ENCODE peak calls at places on chromosomes 6 and 20, in four cellular contexts. D, B, T and E are unnamed samples.

GRCh38 chr6:167140589-167141474 is 16.9 kb downstream of the GPR31 start:
- DNase-seq in D (no peak), B (no peak), T (no peak), E (no peak)

GRCh38 chr20:63507083-63507743 is 8.3 kb upstream of the EEF1A2 start:
- DNase-seq in D (no peak), B (no peak), T (no peak), E (no peak)

GRCh38 chr6:161407115-161407514 is 133.3 kb upstream of the AGPAT4 start:
- DNase-seq in D (no peak), B (no peak), T (no peak), E (no peak)

GRCh38 chr20:53064935-53065334 is 92.8 kb downstream of the TSHZ2 start:
- DNase-seq in D (no peak), B (no peak), T (no peak), E (no peak)

GRCh38 chr20:17969884-17970409 is 1.1 kb downstream of the MGME1 start:
- DNase-seq in D (no peak), B (no peak), T (no peak), E (peak; percentile 34)

GRCh38 chr20:63711085-63711645 is 3.3 kb downstream of the ZGPAT start:
- DNase-seq in D (peak; percentile 47), B (no peak), T (no peak), E (no peak)

GRCh38 chr6:145199961-145200360 is 535.4 kb downstream of the EPM2A start:
- DNase-seq in D (no peak), B (no peak), T (no peak), E (no peak)

GRCh38 chr6:39962831-39963230 is 28.6 kb upstream of the MOCS1 start:
- DNase-seq in D (no peak), B (no peak), T (no peak), E (no peak)

GRCh38 chr6:167501831-167502385 is 177.0 kb downstream of the TTLL2 start:
- DNase-seq in D (no peak), B (no peak), T (no peak), E (no peak)

GRCh38 chr6:303948-304558 is 11.8 kb downstream of the DUSP22 start:
- DNase-seq in D (no peak), B (no peak), T (no peak), E (no peak)

DNA sequence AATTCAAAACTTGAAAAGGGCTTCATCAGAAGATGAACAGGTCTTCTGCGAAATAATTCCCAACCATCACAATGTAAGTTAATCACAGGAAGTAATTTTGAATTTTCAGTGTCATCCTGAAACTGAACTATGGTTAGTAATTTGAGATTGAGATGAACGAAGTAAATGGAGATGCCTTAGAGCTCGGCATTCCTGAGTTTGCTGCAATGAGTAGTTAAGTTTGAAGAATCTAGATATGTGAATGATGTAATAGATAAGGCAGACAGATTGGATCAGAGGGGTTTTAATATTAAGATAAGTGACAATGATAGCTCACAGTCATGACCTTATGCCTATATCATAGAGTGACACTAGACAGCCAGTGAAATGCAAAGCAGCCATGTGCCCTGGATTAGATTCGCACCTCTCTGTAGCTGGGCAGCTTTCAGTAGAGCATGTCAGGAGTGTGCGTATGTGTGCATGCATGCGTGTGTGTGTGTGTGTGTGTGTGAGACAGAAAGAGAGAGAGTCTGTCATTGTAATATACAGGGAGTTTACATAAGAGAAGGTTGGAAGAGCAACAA is 232.9 kb downstream of the GMPR start:
- DNase-seq in D (no peak), B (no peak), T (no peak), E (no peak)
- TF ChIP-seq POLR2A in D (no peak), B (no peak), T (no peak), E (peak; percentile 11)

GRCh38 chr6:14798594-14798982 is 447.3 kb upstream of the JARID2 start:
- DNase-seq in D (no peak), B (no peak), T (no peak), E (no peak)

GRCh38 chr6:14798996-14799588 is 446.8 kb upstream of the JARID2 start:
- DNase-seq in D (no peak), B (no peak), T (no peak), E (no peak)

GRCh38 chr6:14797875-14798593 is 447.8 kb upstream of the JARID2 start:
- DNase-seq in D (no peak), B (no peak), T (no peak), E (no peak)

GRCh38 chr6:14796974-14797762 is 448.7 kb upstream of the JARID2 start:
- DNase-seq in D (no peak), B (no peak), T (no peak), E (no peak)

GRCh38 chr6:14799928-14800327 is 445.9 kb upstream of the JARID2 start:
- DNase-seq in D (no peak), B (no peak), T (no peak), E (no peak)
- TF ChIP-seq POLR2AphosphoS5 in D (no peak), B (no peak), T (peak; percentile 54), E (no peak)

DNA sequence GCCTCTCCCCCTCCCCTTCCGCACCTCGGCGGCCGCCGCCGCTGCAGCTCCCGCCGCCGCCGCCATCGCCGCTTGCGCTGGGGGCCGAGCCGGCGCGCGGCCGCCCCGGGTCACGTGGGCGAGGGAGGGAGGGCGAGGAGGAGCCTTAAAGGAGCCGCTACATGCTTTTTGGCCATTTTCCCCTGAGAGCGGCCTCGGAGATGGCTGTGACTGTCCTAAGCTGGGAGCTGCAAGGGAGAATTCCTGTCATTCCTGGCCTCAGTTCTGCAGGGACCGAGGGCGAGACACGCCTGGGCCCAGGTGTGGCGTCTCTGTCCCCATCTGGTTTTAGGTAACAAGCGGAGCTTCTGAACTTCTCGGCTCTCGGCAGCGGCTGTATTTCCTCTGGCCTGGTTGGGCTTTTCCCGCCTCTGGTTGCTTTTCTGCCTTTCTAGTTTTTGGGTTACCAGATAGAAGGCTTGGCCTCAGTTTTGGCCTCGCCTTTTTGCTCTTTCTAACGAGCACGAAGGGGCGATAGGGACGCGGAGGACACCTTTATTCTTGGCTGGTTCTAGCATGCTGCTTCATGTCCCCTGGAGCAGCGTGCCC is at the start of gene EHMT2:
- DNase-seq in D (peak; percentile 90), B (no peak), T (no peak), E (peak; percentile 90)
- TF ChIP-seq POLR2A in D (peak; percentile 23), B (peak; percentile 72), T (no peak), E (peak; percentile 56)

DNA sequence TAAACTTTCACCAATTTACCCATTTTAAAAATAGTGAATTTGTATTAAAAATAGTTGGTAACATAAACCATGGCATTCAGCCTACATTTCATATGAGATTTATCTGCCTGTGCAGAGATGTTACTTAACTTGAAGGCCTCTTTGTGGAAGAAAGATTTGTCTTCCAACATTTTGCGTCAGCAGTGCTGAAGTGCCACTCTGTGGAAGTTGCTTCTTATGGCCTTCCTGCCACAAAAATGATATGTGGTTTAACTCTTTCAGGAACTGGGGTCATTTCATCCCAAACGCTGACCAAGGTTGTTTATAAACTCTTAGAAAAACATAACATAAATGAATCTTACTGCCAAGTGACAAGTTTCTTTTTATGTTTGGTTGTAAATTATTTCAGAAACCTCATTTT is 246.8 kb downstream of the ARID1B start:
- DNase-seq in D (no peak), B (no peak), T (no peak), E (no peak)
- TF ChIP-seq POLR2AphosphoS5 in D (no peak), B (no peak), T (no peak), E (no peak)

GRCh38 chr6:32952817-32953739 is at the start of gene HLA-DMA:
- DNase-seq in D (peak; percentile 90), B (peak; percentile 88), T (no peak), E (peak; percentile 63)
- TF ChIP-seq POLR2A in D (peak; percentile 36), B (no peak), T (no peak), E (peak; percentile 99)

GRCh38 chr20:59062057-59062456 is 19.5 kb upstream of the PRELID3B start:
- DNase-seq in D (no peak), B (no peak), T (no peak), E (no peak)

GRCh38 chr20:59064214-59064722 is 21.7 kb upstream of the PRELID3B start:
- DNase-seq in D (no peak), B (no peak), T (no peak), E (no peak)

GRCh38 chr20:59068534-59068933 is 25.9 kb upstream of the PRELID3B start:
- DNase-seq in D (no peak), B (no peak), T (no peak), E (no peak)

DNA sequence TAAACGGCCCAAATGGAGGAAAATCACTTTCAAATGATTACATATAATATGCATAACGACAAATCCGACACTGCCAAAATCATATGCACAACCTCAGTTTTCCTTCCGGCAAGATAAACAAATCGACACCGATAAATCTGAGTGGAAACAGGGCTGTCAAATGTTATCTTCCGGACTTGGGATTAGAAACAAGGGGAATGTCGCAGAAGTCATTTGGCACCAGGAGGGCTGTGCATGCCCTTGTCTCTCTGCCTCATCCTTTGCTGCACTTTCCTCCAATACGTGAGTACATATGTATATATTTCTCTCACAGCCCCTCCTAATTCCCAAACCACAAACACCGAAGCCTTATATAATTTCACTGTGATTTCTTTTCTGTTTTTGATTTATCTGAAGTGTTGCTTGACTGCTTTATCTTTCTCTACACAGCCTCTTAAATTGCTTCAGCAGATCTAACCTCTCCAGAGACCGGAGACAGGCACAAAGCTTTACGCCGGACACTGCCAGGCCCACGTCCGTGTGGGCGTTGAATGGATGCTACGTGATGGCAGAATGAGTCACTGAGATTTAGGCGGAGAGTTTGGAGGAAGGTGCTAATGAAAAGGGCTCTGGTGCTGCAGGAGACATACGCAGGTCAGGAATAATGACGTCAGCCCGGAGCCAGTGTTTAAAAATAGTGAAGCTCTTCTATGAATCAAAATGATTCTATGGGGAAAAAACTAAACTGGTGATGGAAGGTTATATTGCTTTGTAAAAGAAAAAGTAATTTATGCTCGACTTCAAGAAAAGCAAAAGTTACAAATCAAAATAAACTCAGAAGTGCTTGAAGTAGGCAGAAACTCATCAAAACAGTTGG is 21.0 kb upstream of the PRELID3B start:
- DNase-seq in D (no peak), B (no peak), T (no peak), E (no peak)
- TF ChIP-seq POLR2AphosphoS5 in D (no peak), B (no peak), T (peak; percentile 60), E (no peak)

GRCh38 chr6:79076881-79077641 is 993 bp downstream of the PHIP start:
- DNase-seq in D (peak; percentile 94), B (peak; percentile 75), T (no peak), E (peak; percentile 46)
- TF ChIP-seq POLR2A in D (peak; percentile 27), B (peak; percentile 65), T (no peak), E (peak; percentile 57)

GRCh38 chr6:150897400-150897943 is 32.0 kb downstream of the MTHFD1L start:
- DNase-seq in D (peak; percentile 4), B (no peak), T (no peak), E (no peak)
- TF ChIP-seq POLR2AphosphoS5 in D (no peak), B (no peak), T (no peak), E (no peak)